ENCODE peak calls at places on chromosome X, in seven cellular contexts. M is K562, R is HCT116, E is SK-N-SH, O is HepG2, A is GM12878, X is H1. J is an unnamed sample.

GRCh38 chrX:33725556-33726232 is 406.4 kb downstream of the FAM47A start:
- DNase-seq in O (no peak), A (no peak), X (peak), R (no peak), M (no peak), E (no peak), J (peak)

GRCh38 chrX:11533211-11533651 is 132.5 kb downstream of the ARHGAP6 start:
- DNase-seq in R (peak), X (no peak), M (peak), E (peak), O (peak), A (peak), J (peak)

GRCh38 chrX:44875185-44875489 is 2.1 kb downstream of the KDM6A start:
- DNase-seq in R (no peak), X (no peak), E (no peak), O (no peak), M (no peak), A (no peak), J (no peak)

GRCh38 chrX:153568612-153569011 is 30.3 kb downstream of the CCNQ start:
- DNase-seq in O (no peak), E (no peak), A (no peak), M (peak), X (no peak), R (no peak), J (no peak)

GRCh38 chrX:120023259-120023658 is 54.2 kb downstream of the RHOXF2B start:
- DNase-seq in A (no peak), E (no peak), X (no peak), O (no peak), M (no peak), R (no peak), J (no peak)

GRCh38 chrX:72576161-72576896 is 3.7 kb upstream of the HDAC8 start:
- DNase-seq in O (peak), X (no peak), A (no peak), R (no peak), E (no peak), M (peak), J (no peak)

GRCh38 chrX:66009231-66009845 is 30.5 kb downstream of the VSIG4 start:
- DNase-seq in X (no peak), R (no peak), E (no peak), O (no peak), M (peak), A (no peak), J (no peak)

GRCh38 chrX:118679290-118679689 is 48.1 kb upstream of the IL13RA1 start:
- DNase-seq in O (no peak), R (no peak), M (no peak), E (no peak), X (no peak), A (no peak), J (no peak)

GRCh38 chrX:50812995-50813842 is 775 bp downstream of the SHROOM4 start:
- DNase-seq in X (peak), A (no peak), E (peak), O (no peak), R (no peak), M (no peak), J (peak)

GRCh38 chrX:133461226-133461625 is 45.9 kb upstream of the GPC4 start:
- DNase-seq in O (no peak), M (no peak), E (no peak), A (no peak), X (no peak), R (no peak), J (no peak)
- TF ChIP-seq JUND in O (no peak), M (no peak), E (no peak), A (no peak), X (no peak), R (no peak), J (no peak)

DNA sequence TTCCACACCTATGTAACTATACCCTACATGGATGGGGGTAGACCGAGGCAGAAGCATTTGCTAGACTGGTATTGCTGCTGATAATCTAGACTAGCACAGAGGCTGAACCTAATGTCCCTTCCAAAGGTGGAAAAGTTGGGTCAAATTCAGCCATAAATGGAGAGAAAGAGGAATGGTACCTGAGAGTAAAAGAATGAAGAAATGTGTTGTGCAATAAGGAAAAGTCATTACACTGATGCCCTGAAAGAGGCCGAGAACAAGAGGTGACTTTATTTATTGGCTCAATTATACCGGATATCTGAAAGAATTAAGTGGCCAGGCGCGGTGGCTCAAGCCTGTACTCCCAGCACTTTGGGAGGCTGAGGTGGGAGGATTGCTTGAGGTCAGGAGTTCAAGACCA is 52.1 kb downstream of the ZNF41 start:
- DNase-seq in M (no peak), O (no peak), E (no peak), X (no peak), R (no peak), A (no peak), J (no peak)
- TF ChIP-seq JUND in M (no peak), O (no peak), E (no peak), X (no peak), R (no peak), A (no peak), J (no peak)

GRCh38 chrX:17596546-17597205 is 140.6 kb upstream of the SCML1 start:
- DNase-seq in R (no peak), O (no peak), A (no peak), E (no peak), M (no peak), X (no peak), J (no peak)

GRCh38 chrX:17596051-17596450 is 141.2 kb upstream of the SCML1 start:
- DNase-seq in O (no peak), E (no peak), A (no peak), X (no peak), R (no peak), M (no peak), J (no peak)

GRCh38 chrX:17601816-17602215 is 135.5 kb upstream of the SCML1 start:
- DNase-seq in E (no peak), A (no peak), R (no peak), O (no peak), X (no peak), M (no peak), J (no peak)

GRCh38 chrX:17595456-17596035 is 141.7 kb upstream of the SCML1 start:
- DNase-seq in X (no peak), M (no peak), E (no peak), R (no peak), O (no peak), A (no peak), J (no peak)

DNA sequence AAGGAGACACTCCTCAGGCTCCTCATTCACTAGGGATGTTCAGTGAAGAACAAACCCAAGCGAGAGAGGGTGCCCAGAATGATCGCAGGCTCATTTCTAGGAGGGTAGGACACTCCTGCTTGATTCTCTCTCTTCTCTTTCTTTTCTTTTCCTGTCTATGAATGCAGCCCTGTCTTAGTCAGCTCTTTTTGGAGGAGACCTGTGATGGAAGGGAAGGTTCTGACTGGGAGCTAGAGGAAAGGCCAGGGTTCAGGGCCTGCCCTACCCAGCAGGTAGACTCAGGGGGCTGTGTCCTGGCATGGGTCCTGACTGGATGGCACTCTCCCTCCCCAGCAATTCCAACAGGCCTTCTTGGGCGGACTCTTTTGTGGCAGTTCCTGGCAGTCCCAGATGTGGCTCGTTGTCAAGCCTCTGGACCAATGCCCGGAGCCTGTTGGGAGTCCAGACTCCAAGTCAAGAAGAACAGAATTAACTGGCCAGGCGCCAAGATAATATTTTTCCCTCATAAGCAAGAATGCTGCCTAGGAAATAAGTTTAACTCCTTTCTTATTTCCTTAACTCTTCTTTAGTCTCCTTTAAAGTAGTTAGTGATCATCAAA is 139.4 kb upstream of the SCML1 start:
- DNase-seq in R (no peak), E (peak), A (no peak), M (no peak), X (no peak), O (no peak), J (no peak)
- TF ChIP-seq JUND in R (no peak), E (no peak), A (no peak), M (no peak), X (no peak), O (no peak), J (no peak)

GRCh38 chrX:54452920-54453319 is 12.7 kb downstream of the TSR2 start:
- DNase-seq in R (no peak), O (peak), M (peak), X (no peak), E (peak), A (no peak), J (no peak)
- TF ChIP-seq JUND in R (no peak), O (no peak), M (no peak), X (no peak), E (no peak), A (no peak), J (no peak)